ENCODE peak calls at places on chromosomes 16 and 17, in eight cellular contexts. O, V, N, B, D, M, R and T are unnamed samples.

GRCh38 chr16:73254983-73255382 is 207.1 kb upstream of the ZFHX3 start:
- DNase-seq in B (peak), N (no peak), R (no peak), D (peak), M (no peak), V (no peak), O (no peak), T (no peak)

GRCh38 chr17:21098934-21099687 is 27.7 kb upstream of the DHRS7B start:
- DNase-seq in O (peak), B (peak), D (peak), R (peak), V (peak), N (peak), M (peak), T (peak)

GRCh38 chr17:73901661-73902415 is 257.6 kb upstream of the SDK2 start:
- DNase-seq in B (peak), V (peak), N (peak), O (peak), M (no peak), D (no peak), R (no peak), T (no peak)

GRCh38 chr16:83913234-83913633 is 14.3 kb downstream of the MLYCD start:
- DNase-seq in R (no peak), D (no peak), O (no peak), M (no peak), B (no peak), V (no peak), N (no peak), T (no peak)

GRCh38 chr17:58279736-58280479 is 827 bp downstream of the MPO start:
- DNase-seq in R (peak), D (no peak), B (no peak), M (no peak), V (no peak), O (no peak), N (no peak), T (no peak)

GRCh38 chr16:50591800-50592771 is 43.9 kb downstream of the NKD1 start:
- DNase-seq in M (no peak), N (no peak), B (no peak), R (no peak), O (no peak), V (no peak), D (no peak), T (no peak)

GRCh38 chr17:36647598-36647997 is 46.2 kb downstream of the MRM1 start:
- DNase-seq in R (no peak), M (no peak), B (no peak), V (no peak), O (no peak), N (no peak), D (no peak), T (no peak)

GRCh38 chr16:50235581-50235980 is 30.8 kb upstream of the ADCY7 start:
- DNase-seq in M (no peak), B (no peak), D (peak), O (no peak), V (no peak), R (no peak), N (no peak), T (no peak)

GRCh38 chr17:10558049-10558448 is 8.6 kb upstream of the MYH2 start:
- DNase-seq in V (no peak), M (no peak), D (no peak), B (no peak), R (no peak), O (no peak), N (no peak), T (no peak)

GRCh38 chr16:30092373-30093010 is 768 bp upstream of the TBX6 start:
- DNase-seq in N (peak), R (peak), D (peak), M (peak), B (peak), V (peak), O (no peak), T (no peak)

GRCh38 chr16:84226026-84226425 is 13.8 kb downstream of the KCNG4 start:
- DNase-seq in B (no peak), M (no peak), V (no peak), O (no peak), N (no peak), R (no peak), D (no peak), T (no peak)

GRCh38 chr17:45371414-45372324 is 54.8 kb upstream of the MAP3K14 start:
- DNase-seq in O (peak), N (peak), D (peak), V (no peak), B (peak), R (peak), M (peak), T (peak)

GRCh38 chr17:18185832-18186231 is 2.2 kb downstream of the ALKBH5 start:
- DNase-seq in R (no peak), B (no peak), M (no peak), N (no peak), D (no peak), V (no peak), O (no peak), T (no peak)

GRCh38 chr17:48542956-48543853 is 1.7 kb downstream of the HOXB2 start:
- DNase-seq in D (peak), N (no peak), O (peak), V (peak), M (peak), B (peak), R (no peak), T (no peak)

GRCh38 chr16:86854895-86855294 is 276.5 kb downstream of the FOXL1 start:
- DNase-seq in O (no peak), R (no peak), B (no peak), N (no peak), V (no peak), D (no peak), M (no peak), T (no peak)

GRCh38 chr17:57470906-57471305 is 214.6 kb downstream of the MSI2 start:
- DNase-seq in V (no peak), R (no peak), M (no peak), O (no peak), N (no peak), B (no peak), D (no peak), T (no peak)

GRCh38 chr17:21042434-21043295 is at the start of gene USP22:
- DNase-seq in V (no peak), O (peak), D (no peak), R (peak), N (no peak), B (peak), M (peak), T (no peak)

GRCh38 chr17:3588104-3588503 is 21.1 kb downstream of the TRPV1 start:
- DNase-seq in O (no peak), R (no peak), D (no peak), V (no peak), N (no peak), B (no peak), M (no peak), T (no peak)

GRCh38 chr17:8859029-8859803 is 8.3 kb downstream of the PIK3R6 start:
- DNase-seq in V (no peak), B (no peak), M (no peak), R (no peak), N (peak), O (no peak), D (peak), T (no peak)

GRCh38 chr16:67431077-67431804 is at the start of gene HSD11B2:
- DNase-seq in M (peak), N (peak), D (no peak), O (peak), V (no peak), R (peak), B (peak), T (no peak)

GRCh38 chr17:44767493-44767892 is 8.7 kb downstream of the ADAM11 start:
- DNase-seq in R (no peak), D (no peak), M (no peak), B (no peak), O (no peak), V (no peak), N (no peak), T (no peak)

GRCh38 chr17:13031718-13032350 is 14.0 kb upstream of the ELAC2 start:
- DNase-seq in R (peak), M (peak), V (peak), N (no peak), D (peak), B (peak), O (peak), T (no peak)

GRCh38 chr17:41556931-41557330 is 14.9 kb downstream of the KRT9 start:
- DNase-seq in O (no peak), V (no peak), N (no peak), B (no peak), M (no peak), R (no peak), D (no peak), T (no peak)

GRCh38 chr17:21297026-21297520 is 12.6 kb downstream of the MAP2K3 start:
- DNase-seq in O (no peak), D (no peak), R (no peak), M (no peak), B (no peak), N (no peak), V (no peak), T (no peak)

GRCh38 chr17:75810216-75810615 is 25.6 kb downstream of the UNK start:
- DNase-seq in B (peak), M (no peak), R (no peak), N (no peak), O (no peak), D (no peak), V (no peak), T (no peak)

GRCh38 chr16:31403590-31404352 is 10.6 kb downstream of the ITGAD start:
- DNase-seq in B (no peak), M (no peak), O (no peak), D (no peak), N (no peak), R (no peak), V (no peak), T (no peak)

GRCh38 chr16:6913535-6913934 is 419.1 kb upstream of the RBFOX1 start:
- DNase-seq in B (no peak), O (no peak), V (no peak), M (no peak), R (no peak), N (no peak), D (no peak), T (no peak)

GRCh38 chr16:51545951-51546350 is 394.9 kb upstream of the SALL1 start:
- DNase-seq in N (no peak), R (no peak), O (no peak), V (no peak), M (no peak), B (no peak), D (no peak), T (no peak)

GRCh38 chr17:19024101-19025078 is 19.8 kb upstream of the FAM83G start:
- DNase-seq in N (no peak), R (no peak), B (no peak), O (no peak), M (no peak), D (peak), V (peak), T (no peak)

GRCh38 chr16:89498839-89499238 is 8.5 kb upstream of the ANKRD11 start:
- DNase-seq in R (no peak), M (no peak), V (no peak), O (no peak), B (no peak), D (no peak), N (no peak), T (no peak)

GRCh38 chr17:17398928-17399926 is 77.6 kb upstream of the MED9 start:
- DNase-seq in O (no peak), B (no peak), R (no peak), M (no peak), D (no peak), V (no peak), N (no peak), T (no peak)

GRCh38 chr16:57709663-57710062 is 15.1 kb downstream of the DRC7 start:
- DNase-seq in B (no peak), O (no peak), M (no peak), D (no peak), R (no peak), N (no peak), V (no peak), T (no peak)

GRCh38 chr16:24988593-24989338 is 26.4 kb downstream of the ARHGAP17 start:
- DNase-seq in R (peak), V (peak), M (no peak), B (peak), N (peak), D (peak), O (no peak), T (no peak)

GRCh38 chr17:33484559-33484958 is 191.5 kb upstream of the ASIC2 start:
- DNase-seq in O (no peak), R (no peak), M (no peak), V (no peak), D (no peak), B (no peak), N (no peak), T (no peak)

GRCh38 chr17:6005939-6006338 is 64.2 kb upstream of the WSCD1 start:
- DNase-seq in O (no peak), M (no peak), N (no peak), R (no peak), V (no peak), B (no peak), D (no peak), T (no peak)

GRCh38 chr17:27473190-27473747 is 17.0 kb downstream of the KSR1 start:
- DNase-seq in R (no peak), M (no peak), D (no peak), O (no peak), V (peak), B (no peak), N (no peak), T (no peak)

GRCh38 chr17:4559139-4559791 is 1.1 kb downstream of the GGT6 start:
- DNase-seq in M (no peak), N (no peak), D (no peak), O (no peak), V (no peak), R (no peak), B (peak), T (no peak)

GRCh38 chr17:27241346-27241946 is 52.5 kb upstream of the WSB1 start:
- DNase-seq in B (no peak), O (no peak), R (no peak), M (no peak), D (peak), N (no peak), V (no peak), T (no peak)

GRCh38 chr16:7596285-7596684 is 263.6 kb downstream of the RBFOX1 start:
- DNase-seq in D (no peak), O (no peak), B (no peak), V (no peak), R (no peak), M (no peak), N (no peak), T (no peak)